ENCODE peak calls at places on chromosomes 2 and 18, in six cellular contexts. R, B, P, H, Z and D are unnamed samples.
A peak's percentile ranks its signal among the peaks of the same experiment; 100 is the strongest.

GRCh38 chr18:58417752-58418151 is 211.1 kb downstream of the ALPK2 start:
- DNase-seq in R (peak; percentile 90), B (peak; percentile 30), P (no peak), H (peak; percentile 20), Z (no peak), D (no peak)

GRCh38 chr2:241257419-241258032 is 57.9 kb downstream of the HDLBP start:
- DNase-seq in R (peak; percentile 21), B (no peak), P (no peak), H (no peak), Z (no peak), D (no peak)

GRCh38 chr2:30255466-30256408 is 24.4 kb downstream of the LBH start:
- DNase-seq in R (no peak), B (no peak), P (no peak), H (no peak), Z (no peak), D (no peak)

GRCh38 chr2:38146302-38146916 is 70.5 kb upstream of the CYP1B1 start:
- DNase-seq in R (peak; percentile 87), B (peak; percentile 29), P (peak; percentile 50), H (peak; percentile 89), Z (no peak), D (peak; percentile 83)

GRCh38 chr18:59918320-59918755 is 18.5 kb downstream of the PMAIP1 start:
- DNase-seq in R (peak; percentile 59), B (peak; percentile 64), P (peak; percentile 40), H (no peak), Z (no peak), D (no peak)

GRCh38 chr2:145022021-145022670 is 502.2 kb upstream of the ZEB2 start:
- DNase-seq in R (no peak), B (no peak), P (no peak), H (no peak), Z (no peak), D (no peak)

GRCh38 chr18:3547891-3548615 is 98.1 kb downstream of the TGIF1 start:
- DNase-seq in R (no peak), B (no peak), P (no peak), H (no peak), Z (no peak), D (no peak)

GRCh38 chr2:26631815-26632214 is 9.4 kb downstream of the CIB4 start:
- DNase-seq in R (no peak), B (no peak), P (no peak), H (no peak), Z (no peak), D (no peak)

GRCh38 chr2:159133795-159134194 is 152.7 kb downstream of the WDSUB1 start:
- DNase-seq in R (peak; percentile 66), B (no peak), P (no peak), H (peak; percentile 59), Z (no peak), D (no peak)
- TF ChIP-seq CTCF in R (peak; percentile 39), B (no peak), P (no peak), H (peak; percentile 35), Z (no peak), D (peak; percentile 39)

DNA sequence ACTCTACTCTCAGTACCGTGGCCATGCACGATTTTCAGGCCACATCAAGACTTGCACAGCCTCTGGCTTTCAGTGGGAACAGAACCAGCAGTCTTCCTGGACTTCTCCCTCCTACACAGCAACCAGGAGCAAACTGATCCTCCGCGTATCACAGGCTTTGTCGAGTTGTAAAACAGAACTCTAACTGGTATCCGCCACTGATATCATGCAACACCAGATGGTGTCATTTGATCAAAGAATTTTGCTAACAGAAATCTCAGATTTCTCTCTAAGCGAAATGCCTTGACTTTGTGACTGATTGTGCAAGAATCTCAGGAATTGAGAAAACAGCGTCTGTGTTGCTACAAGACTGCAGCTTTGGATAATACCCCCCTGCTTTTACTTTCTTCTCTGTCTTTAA is 85.7 kb downstream of the COPS8 start:
- DNase-seq in R (peak; percentile 97), B (peak; percentile 62), P (no peak), H (peak; percentile 87), Z (peak; percentile 18), D (peak; percentile 94)
- TF ChIP-seq CTCF in R (peak; percentile 47), B (peak; percentile 53), P (no peak), H (peak; percentile 49), Z (peak; percentile 16), D (peak; percentile 44)

GRCh38 chr2:45446016-45446415 is 165.1 kb downstream of the SRBD1 start:
- DNase-seq in R (no peak), B (no peak), P (no peak), H (no peak), Z (no peak), D (no peak)
- TF ChIP-seq CTCF in R (no peak), B (no peak), P (no peak), H (no peak), Z (no peak), D (no peak)

GRCh38 chr2:12716250-12717190 is at the start of gene TRIB2:
- DNase-seq in R (peak; percentile 94), B (peak; percentile 87), P (peak; percentile 86), H (peak; percentile 87), Z (peak; percentile 84), D (no peak)
- TF ChIP-seq CTCF in R (no peak), B (peak; percentile 39), P (peak; percentile 24), H (no peak), Z (peak; percentile 48), D (no peak)

DNA sequence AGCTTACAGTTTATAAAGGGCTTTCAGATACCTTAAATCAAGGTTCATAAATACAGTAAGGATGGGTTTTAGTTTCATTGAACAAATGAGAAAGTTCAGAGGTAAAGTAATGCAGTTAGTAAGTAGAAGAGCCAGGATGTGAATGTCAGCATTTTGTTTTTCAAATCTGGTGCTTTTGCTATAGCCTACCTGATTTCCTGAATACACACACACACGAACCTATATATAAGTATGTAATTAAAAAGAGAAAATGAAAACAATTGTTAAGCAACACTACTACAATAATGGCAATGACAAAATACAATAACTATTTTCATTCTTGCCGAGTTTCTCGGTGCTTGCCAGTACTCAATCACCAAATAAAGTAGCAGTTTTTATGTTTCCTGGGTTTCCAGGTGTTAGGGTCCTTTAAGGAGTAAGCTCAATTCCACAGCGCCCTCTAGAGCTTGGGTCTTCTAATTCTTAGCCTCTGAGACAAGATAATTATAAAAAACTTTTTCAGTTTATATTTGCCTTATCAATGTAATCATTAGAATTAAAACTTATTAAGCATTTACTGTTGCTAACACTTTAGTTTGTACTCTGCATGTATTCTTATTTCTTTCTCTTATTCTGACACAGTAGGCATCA is 512.9 kb upstream of the ACVR2A start:
- DNase-seq in R (peak; percentile 53), B (peak; percentile 21), P (peak; percentile 36), H (peak; percentile 25), Z (peak; percentile 90), D (no peak)
- TF ChIP-seq CTCF in R (peak; percentile 57), B (peak; percentile 25), P (peak; percentile 91), H (peak; percentile 43), Z (peak; percentile 74), D (no peak)

DNA sequence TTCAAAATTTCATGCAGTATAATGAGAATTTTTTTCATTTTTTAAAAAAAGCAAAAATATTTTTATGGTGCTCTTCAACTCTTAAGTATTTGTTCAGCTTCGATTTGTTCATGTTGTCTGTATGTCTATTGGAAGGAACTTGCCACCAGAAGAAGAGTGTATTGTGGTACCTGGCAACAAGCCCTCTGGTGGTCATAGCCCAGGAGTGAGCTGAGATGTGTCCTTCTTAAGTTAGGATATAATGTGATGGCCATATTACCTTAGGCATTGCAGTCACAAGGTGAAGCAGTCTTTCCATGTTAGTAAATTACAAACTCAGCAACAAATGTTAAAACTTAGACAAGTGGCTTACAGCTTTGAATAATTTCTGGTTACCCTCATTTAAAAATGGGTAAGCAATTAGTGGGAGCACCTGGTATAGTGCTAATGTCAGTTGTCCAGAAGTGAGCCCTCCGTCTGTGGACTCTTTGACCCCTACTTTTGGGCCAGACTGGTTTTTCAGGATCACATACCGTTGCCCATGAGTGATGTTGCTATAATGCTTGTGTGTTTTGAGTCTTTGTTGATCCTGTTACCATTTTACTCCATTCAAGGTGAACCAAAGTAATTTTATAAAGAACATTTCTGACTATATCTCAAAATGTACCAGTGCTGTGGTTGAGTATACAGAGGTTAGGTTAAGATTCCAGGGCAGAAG is 57.4 kb downstream of the MYO1B start:
- DNase-seq in R (peak; percentile 31), B (peak; percentile 27), P (no peak), H (peak; percentile 35), Z (peak; percentile 44), D (no peak)
- TF ChIP-seq CTCF in R (peak; percentile 27), B (no peak), P (peak; percentile 63), H (peak; percentile 67), Z (peak; percentile 60), D (peak; percentile 28)

GRCh38 chr2:223599646-223600009 is 2.5 kb downstream of the SCG2 start:
- DNase-seq in R (no peak), B (no peak), P (no peak), H (no peak), Z (no peak), D (no peak)

GRCh38 chr2:223602972-223603371 is 811 bp upstream of the SCG2 start:
- DNase-seq in R (peak; percentile 21), B (no peak), P (no peak), H (no peak), Z (no peak), D (no peak)

GRCh38 chr2:223600056-223600455 is 2.1 kb downstream of the SCG2 start:
- DNase-seq in R (no peak), B (no peak), P (no peak), H (no peak), Z (no peak), D (no peak)

GRCh38 chr2:223604231-223604630 is 2.1 kb upstream of the SCG2 start:
- DNase-seq in R (no peak), B (no peak), P (no peak), H (no peak), Z (no peak), D (no peak)

GRCh38 chr2:223601932-223602676 is at the start of gene SCG2:
- DNase-seq in R (peak; percentile 95), B (peak; percentile 71), P (peak; percentile 78), H (peak; percentile 92), Z (peak; percentile 90), D (peak; percentile 69)
- TF ChIP-seq CTCF in R (peak; percentile 43), B (peak; percentile 15), P (no peak), H (peak; percentile 49), Z (no peak), D (peak; percentile 45)

DNA sequence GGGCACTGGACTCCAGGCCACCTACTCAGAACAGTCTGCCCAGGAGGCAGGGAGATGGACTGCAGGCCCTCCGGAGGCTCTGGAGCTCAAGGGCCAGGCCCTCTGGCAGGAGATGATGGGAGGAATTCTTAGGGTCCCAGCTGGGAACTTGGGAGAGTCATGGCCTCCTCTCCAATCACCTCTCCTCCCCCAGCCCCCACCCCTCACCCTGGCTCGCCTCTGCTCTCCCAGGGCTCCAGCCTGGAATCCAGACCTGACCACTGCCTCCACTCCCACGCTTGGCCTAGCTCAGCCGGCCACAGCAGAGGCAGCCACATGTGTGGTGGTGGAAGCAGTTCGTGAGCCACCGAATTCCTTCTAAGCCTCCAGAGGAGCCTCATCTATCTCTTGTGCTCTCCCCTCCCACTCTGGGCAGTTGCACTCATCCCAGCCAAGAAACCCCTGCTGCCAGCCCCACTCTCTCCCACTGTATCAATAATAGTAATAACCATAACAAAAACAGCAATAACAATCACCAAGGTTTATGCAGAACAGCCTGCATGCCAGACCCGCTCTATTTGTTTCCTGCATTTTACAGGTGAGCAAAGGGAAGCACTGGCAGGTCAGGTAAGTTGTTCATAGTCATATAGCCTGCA is 67.4 kb downstream of the TNS1 start:
- DNase-seq in R (peak; percentile 87), B (no peak), P (no peak), H (peak; percentile 72), Z (peak; percentile 40), D (no peak)
- TF ChIP-seq CTCF in R (no peak), B (no peak), P (no peak), H (no peak), Z (no peak), D (no peak)

GRCh38 chr2:25618676-25619075 is 54.7 kb downstream of the DTNB start:
- DNase-seq in R (peak; percentile 65), B (peak; percentile 81), P (no peak), H (peak; percentile 71), Z (no peak), D (peak; percentile 33)
- TF ChIP-seq CTCF in R (no peak), B (no peak), P (no peak), H (no peak), Z (no peak), D (no peak)